ENCODE peak calls at places on chromosome 5, in eight cellular contexts. Z, H, F, D, J, U, O and R are unnamed samples.

GRCh38 chr5:108653201-108653600 is 94.5 kb upstream of the FER start:
- DNase-seq in H (no peak), D (no peak), J (no peak), Z (no peak), U (no peak), O (no peak), F (no peak), R (no peak)

GRCh38 chr5:176671890-176672615 is 24.8 kb downstream of the TSPAN17 start:
- DNase-seq in H (no peak), J (no peak), D (no peak), F (no peak), U (no peak), O (no peak), Z (peak; percentile 39), R (no peak)

GRCh38 chr5:92378961-92379611 is 996.0 kb upstream of the ARRDC3 start:
- DNase-seq in F (no peak), H (peak; percentile 56), O (no peak), D (no peak), U (peak; percentile 31), Z (peak; percentile 10), J (no peak), R (no peak)

GRCh38 chr5:75349663-75350062 is 12.6 kb downstream of the HMGCR start:
- DNase-seq in U (no peak), H (no peak), D (no peak), F (no peak), J (no peak), Z (no peak), O (no peak), R (no peak)

GRCh38 chr5:168291281-168291960 is at the start of gene WWC1:
- DNase-seq in U (no peak), F (peak; percentile 89), J (peak; percentile 63), O (peak; percentile 82), Z (peak; percentile 92), H (no peak), D (peak; percentile 62), R (no peak)

GRCh38 chr5:142601432-142601831 is 84.5 kb downstream of the FGF1 start:
- DNase-seq in Z (peak; percentile 40), F (no peak), H (no peak), U (no peak), J (no peak), O (no peak), D (no peak), R (no peak)

GRCh38 chr5:83711982-83712601 is 8.6 kb downstream of the HAPLN1 start:
- DNase-seq in O (peak; percentile 62), Z (peak; percentile 56), H (peak; percentile 54), U (no peak), J (no peak), F (no peak), D (peak; percentile 32), R (peak; percentile 47)

GRCh38 chr5:390571-391491 is 52.1 kb upstream of the EXOC3 start:
- DNase-seq in D (no peak), U (no peak), H (no peak), F (no peak), Z (no peak), J (no peak), O (no peak), R (no peak)

GRCh38 chr5:96577909-96578308 is 84.3 kb upstream of the CAST start:
- DNase-seq in O (no peak), H (peak; percentile 44), Z (no peak), D (peak; percentile 21), F (no peak), J (no peak), U (no peak), R (no peak)

GRCh38 chr5:55856511-55857246 is 5.5 kb downstream of the IL31RA start:
- DNase-seq in O (no peak), U (no peak), F (no peak), D (no peak), H (no peak), J (no peak), Z (no peak), R (no peak)

GRCh38 chr5:82623094-82623514 is 344.9 kb upstream of the RPS23 start:
- DNase-seq in Z (no peak), O (no peak), U (no peak), F (peak; percentile 16), H (no peak), J (no peak), D (no peak), R (no peak)

GRCh38 chr5:76332620-76333170 is 70.4 kb upstream of the IQGAP2 start:
- DNase-seq in F (no peak), J (no peak), Z (no peak), U (no peak), O (no peak), D (no peak), H (no peak), R (no peak)

GRCh38 chr5:103111458-103111857 is 8.5 kb downstream of the GIN1 start:
- DNase-seq in H (no peak), O (no peak), F (no peak), Z (no peak), D (no peak), J (no peak), U (no peak), R (no peak)

GRCh38 chr5:40409600-40409999 is 270.1 kb upstream of the PTGER4 start:
- DNase-seq in J (no peak), U (no peak), D (no peak), H (no peak), O (no peak), Z (no peak), F (no peak), R (no peak)

GRCh38 chr5:65050826-65051498 is 282.2 kb downstream of the CWC27 start:
- DNase-seq in H (no peak), D (peak; percentile 43), Z (no peak), F (no peak), O (no peak), J (no peak), U (no peak), R (no peak)

GRCh38 chr5:107673106-107673367 is 2.3 kb upstream of the EFNA5 start:
- DNase-seq in O (no peak), U (no peak), F (no peak), H (no peak), D (no peak), J (no peak), Z (no peak), R (no peak)

GRCh38 chr5:132782101-132782500 is 5.1 kb upstream of the SEPTIN8 start:
- DNase-seq in U (no peak), F (no peak), Z (no peak), O (no peak), D (peak; percentile 55), H (peak; percentile 52), J (no peak), R (no peak)

GRCh38 chr5:155455791-155456514 is 442.4 kb downstream of the KIF4B start:
- DNase-seq in F (no peak), H (no peak), U (no peak), D (no peak), Z (no peak), J (no peak), O (no peak), R (no peak)

GRCh38 chr5:1836891-1837880 is 36.0 kb downstream of the NDUFS6 start:
- DNase-seq in O (no peak), J (no peak), H (no peak), D (no peak), Z (no peak), F (no peak), U (no peak), R (no peak)

GRCh38 chr5:132485641-132486317 is 4.8 kb downstream of the IRF1 start:
- DNase-seq in H (no peak), U (no peak), F (no peak), J (no peak), O (no peak), D (no peak), Z (no peak), R (no peak)